ENCODE peak calls at places on chromosomes 12 and 14, in four cellular contexts. One of them, this sample, is unnamed.

GRCh38 chr14:85597701-85598100 is 67.8 kb downstream of the FLRT2 start:
- DNase-seq in endothelial cell: no peak
- DNase-seq in CD4-positive, alpha-beta T cell: no peak
- DNase-seq in HFFc6: no peak
- DNase-seq in this sample: no peak

GRCh38 chr12:54356228-54356627 is 8.1 kb downstream of the GPR84 start:
- DNase-seq in HFFc6: no peak
- DNase-seq in endothelial cell: no peak
- DNase-seq in CD4-positive, alpha-beta T cell: no peak
- DNase-seq in this sample: no peak

GRCh38 chr14:93115920-93116675 is at the start of gene ITPK1:
- DNase-seq in endothelial cell: peak
- DNase-seq in HFFc6: no peak
- DNase-seq in CD4-positive, alpha-beta T cell: peak
- DNase-seq in this sample: peak

GRCh38 chr14:71739273-71739990 is 192.8 kb upstream of the RGS6 start:
- DNase-seq in endothelial cell: peak
- DNase-seq in HFFc6: no peak
- DNase-seq in CD4-positive, alpha-beta T cell: no peak
- DNase-seq in this sample: no peak

GRCh38 chr12:56007148-56007891 is 10.2 kb downstream of the SUOX start:
- DNase-seq in endothelial cell: peak
- DNase-seq in CD4-positive, alpha-beta T cell: peak
- DNase-seq in HFFc6: peak
- DNase-seq in this sample: peak

GRCh38 chr14:36773136-36773540 is 111.5 kb downstream of the PAX9 start:
- DNase-seq in HFFc6: no peak
- DNase-seq in endothelial cell: no peak
- DNase-seq in CD4-positive, alpha-beta T cell: no peak
- DNase-seq in this sample: no peak

GRCh38 chr14:67644428-67644827 is 24.7 kb downstream of the ARG2 start:
- DNase-seq in HFFc6: no peak
- DNase-seq in CD4-positive, alpha-beta T cell: no peak
- DNase-seq in endothelial cell: no peak
- DNase-seq in this sample: no peak

GRCh38 chr14:69713127-69713800 is 53.7 kb upstream of the SRSF5 start:
- DNase-seq in CD4-positive, alpha-beta T cell: no peak
- DNase-seq in HFFc6: no peak
- DNase-seq in endothelial cell: no peak
- DNase-seq in this sample: no peak

GRCh38 chr14:42002139-42002538 is 395.5 kb downstream of the LRFN5 start:
- DNase-seq in HFFc6: no peak
- DNase-seq in CD4-positive, alpha-beta T cell: no peak
- DNase-seq in endothelial cell: no peak
- DNase-seq in this sample: no peak

GRCh38 chr12:29901585-29901984 is 117.8 kb upstream of the TMTC1 start:
- DNase-seq in HFFc6: no peak
- DNase-seq in endothelial cell: no peak
- DNase-seq in CD4-positive, alpha-beta T cell: no peak
- DNase-seq in this sample: no peak

GRCh38 chr14:70907172-70907995 is at the start of gene PCNX1:
- DNase-seq in endothelial cell: peak
- DNase-seq in CD4-positive, alpha-beta T cell: peak
- DNase-seq in HFFc6: peak
- DNase-seq in this sample: peak

GRCh38 chr14:32109676-32110075 is 32.6 kb downstream of the ARHGAP5 start:
- DNase-seq in endothelial cell: no peak
- DNase-seq in HFFc6: peak
- DNase-seq in CD4-positive, alpha-beta T cell: no peak
- DNase-seq in this sample: no peak

GRCh38 chr14:94691658-94692029 is 78.3 kb downstream of the GSC start:
- DNase-seq in CD4-positive, alpha-beta T cell: no peak
- DNase-seq in endothelial cell: no peak
- DNase-seq in HFFc6: no peak
- DNase-seq in this sample: no peak

GRCh38 chr14:58667900-58668299 is 30.1 kb downstream of the DACT1 start:
- DNase-seq in CD4-positive, alpha-beta T cell: no peak
- DNase-seq in HFFc6: no peak
- DNase-seq in endothelial cell: no peak
- DNase-seq in this sample: no peak

GRCh38 chr12:64673490-64674169 is 63.3 kb downstream of the RASSF3 start:
- DNase-seq in endothelial cell: no peak
- DNase-seq in HFFc6: no peak
- DNase-seq in CD4-positive, alpha-beta T cell: no peak
- DNase-seq in this sample: no peak

GRCh38 chr12:42446761-42447160 is 120.8 kb downstream of the PPHLN1 start:
- DNase-seq in CD4-positive, alpha-beta T cell: no peak
- DNase-seq in endothelial cell: no peak
- DNase-seq in HFFc6: no peak
- DNase-seq in this sample: no peak

GRCh38 chr14:41805633-41806032 is 199.0 kb downstream of the LRFN5 start:
- DNase-seq in endothelial cell: no peak
- DNase-seq in HFFc6: no peak
- DNase-seq in CD4-positive, alpha-beta T cell: no peak
- DNase-seq in this sample: no peak

GRCh38 chr14:54567634-54568561 is 970 bp downstream of the SAMD4A start:
- DNase-seq in CD4-positive, alpha-beta T cell: peak
- DNase-seq in HFFc6: no peak
- DNase-seq in endothelial cell: peak
- DNase-seq in this sample: peak

GRCh38 chr14:39203659-39204606 is 28.9 kb downstream of the PNN start:
- DNase-seq in endothelial cell: no peak
- DNase-seq in CD4-positive, alpha-beta T cell: no peak
- DNase-seq in HFFc6: no peak
- DNase-seq in this sample: no peak

GRCh38 chr12:107364875-107365518 is 271.6 kb upstream of the CRY1 start:
- DNase-seq in endothelial cell: no peak
- DNase-seq in CD4-positive, alpha-beta T cell: no peak
- DNase-seq in HFFc6: no peak
- DNase-seq in this sample: no peak

GRCh38 chr14:102985665-102986064 is 63.2 kb downstream of the AMN start:
- DNase-seq in CD4-positive, alpha-beta T cell: no peak
- DNase-seq in endothelial cell: no peak
- DNase-seq in HFFc6: no peak
- DNase-seq in this sample: peak

GRCh38 chr12:20451759-20452158 is 83.4 kb downstream of the PDE3A start:
- DNase-seq in CD4-positive, alpha-beta T cell: no peak
- DNase-seq in endothelial cell: no peak
- DNase-seq in HFFc6: peak
- DNase-seq in this sample: no peak

GRCh38 chr14:97710726-97711125 is 913.5 kb downstream of the VRK1 start:
- DNase-seq in endothelial cell: no peak
- DNase-seq in HFFc6: no peak
- DNase-seq in CD4-positive, alpha-beta T cell: no peak
- DNase-seq in this sample: no peak

GRCh38 chr12:127690161-127690560 is 576.8 kb upstream of the TMEM132C start:
- DNase-seq in endothelial cell: no peak
- DNase-seq in CD4-positive, alpha-beta T cell: no peak
- DNase-seq in HFFc6: no peak
- DNase-seq in this sample: no peak

GRCh38 chr14:69997849-69998248 is 118.6 kb downstream of the SMOC1 start:
- DNase-seq in HFFc6: no peak
- DNase-seq in endothelial cell: no peak
- DNase-seq in CD4-positive, alpha-beta T cell: no peak
- DNase-seq in this sample: no peak

GRCh38 chr12:95548539-95549391 is 2.5 kb downstream of the USP44 start:
- DNase-seq in endothelial cell: peak
- DNase-seq in HFFc6: no peak
- DNase-seq in CD4-positive, alpha-beta T cell: peak
- DNase-seq in this sample: peak

GRCh38 chr14:77037886-77038511 is 9.5 kb upstream of the IRF2BPL start:
- DNase-seq in CD4-positive, alpha-beta T cell: no peak
- DNase-seq in endothelial cell: no peak
- DNase-seq in HFFc6: peak
- DNase-seq in this sample: no peak

GRCh38 chr12:32159925-32160324 is 53.3 kb downstream of the BICD1 start:
- DNase-seq in endothelial cell: no peak
- DNase-seq in CD4-positive, alpha-beta T cell: no peak
- DNase-seq in HFFc6: no peak
- DNase-seq in this sample: no peak

GRCh38 chr14:64815257-64815656 is 64.5 kb downstream of the SPTB start:
- DNase-seq in endothelial cell: no peak
- DNase-seq in CD4-positive, alpha-beta T cell: no peak
- DNase-seq in HFFc6: no peak
- DNase-seq in this sample: no peak

GRCh38 chr12:56159482-56160105 is 1.4 kb downstream of the MYL6 start:
- DNase-seq in HFFc6: no peak
- DNase-seq in endothelial cell: no peak
- DNase-seq in CD4-positive, alpha-beta T cell: no peak
- DNase-seq in this sample: no peak

GRCh38 chr12:109758406-109759075 is 44.9 kb downstream of the FAM222A start:
- DNase-seq in endothelial cell: no peak
- DNase-seq in HFFc6: no peak
- DNase-seq in CD4-positive, alpha-beta T cell: no peak
- DNase-seq in this sample: no peak

GRCh38 chr14:90058876-90059458 is 2.8 kb upstream of the KCNK13 start:
- DNase-seq in CD4-positive, alpha-beta T cell: no peak
- DNase-seq in HFFc6: no peak
- DNase-seq in endothelial cell: no peak
- DNase-seq in this sample: no peak

GRCh38 chr14:104865631-104866441 is 768 bp downstream of the CEP170B start:
- DNase-seq in CD4-positive, alpha-beta T cell: no peak
- DNase-seq in endothelial cell: peak
- DNase-seq in HFFc6: peak
- DNase-seq in this sample: peak

GRCh38 chr12:10121278-10121677 is 8.7 kb downstream of the CLEC7A start:
- DNase-seq in HFFc6: no peak
- DNase-seq in CD4-positive, alpha-beta T cell: no peak
- DNase-seq in endothelial cell: no peak
- DNase-seq in this sample: no peak

GRCh38 chr12:124375141-124375788 is 80.4 kb downstream of the RFLNA start:
- DNase-seq in endothelial cell: no peak
- DNase-seq in HFFc6: no peak
- DNase-seq in CD4-positive, alpha-beta T cell: no peak
- DNase-seq in this sample: no peak
- TF ChIP-seq CTCF in endothelial cell: no peak
- TF ChIP-seq CTCF in HFFc6: peak
- TF ChIP-seq CTCF in CD4-positive, alpha-beta T cell: no peak
- TF ChIP-seq CTCF in this sample: no peak

GRCh38 chr12:108611884-108612415 is 14.1 kb upstream of the TMEM119 start:
- DNase-seq in HFFc6: peak
- DNase-seq in endothelial cell: peak
- DNase-seq in CD4-positive, alpha-beta T cell: no peak
- DNase-seq in this sample: no peak
- TF ChIP-seq CTCF in HFFc6: peak
- TF ChIP-seq CTCF in endothelial cell: peak
- TF ChIP-seq CTCF in CD4-positive, alpha-beta T cell: peak
- TF ChIP-seq CTCF in this sample: peak

DNA sequence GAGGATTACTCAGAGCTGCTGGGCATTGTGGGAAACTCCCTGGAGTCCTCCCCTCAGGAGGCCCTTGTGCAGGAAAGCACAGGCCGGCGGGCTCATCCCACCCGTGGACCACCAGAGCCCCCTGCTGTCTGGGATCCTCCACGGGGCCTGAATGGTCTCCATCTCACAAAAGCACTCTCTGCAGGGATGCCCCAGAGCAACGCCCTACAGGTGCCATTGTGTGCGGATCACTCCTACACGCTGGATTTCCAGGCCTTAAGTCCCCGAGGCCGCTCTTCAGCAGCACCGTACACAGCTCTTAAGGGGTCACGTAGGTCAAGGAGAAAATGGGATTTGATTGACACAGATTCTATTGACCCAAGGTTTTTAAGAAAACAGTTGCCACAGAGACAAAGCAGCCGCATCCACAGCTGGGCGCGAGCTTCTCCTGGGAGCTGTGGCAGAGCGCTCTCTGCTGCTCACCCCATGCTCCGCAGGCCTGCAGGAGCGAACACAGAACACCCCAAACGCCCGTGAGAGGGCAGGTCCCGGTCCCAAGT is 36.7 kb upstream of the RIMBP2 start:
- DNase-seq in endothelial cell: no peak
- DNase-seq in CD4-positive, alpha-beta T cell: no peak
- DNase-seq in HFFc6: no peak
- DNase-seq in this sample: no peak
- TF ChIP-seq CTCF in endothelial cell: no peak
- TF ChIP-seq CTCF in CD4-positive, alpha-beta T cell: no peak
- TF ChIP-seq CTCF in HFFc6: no peak
- TF ChIP-seq CTCF in this sample: no peak

GRCh38 chr14:75518625-75519024 is 3.6 kb upstream of the BATF start:
- DNase-seq in HFFc6: no peak
- DNase-seq in CD4-positive, alpha-beta T cell: no peak
- DNase-seq in endothelial cell: peak
- DNase-seq in this sample: peak

GRCh38 chr14:75513911-75514672 is 8.2 kb upstream of the BATF start:
- DNase-seq in CD4-positive, alpha-beta T cell: no peak
- DNase-seq in HFFc6: no peak
- DNase-seq in endothelial cell: no peak
- DNase-seq in this sample: no peak

GRCh38 chr14:75519394-75519793 is 2.9 kb upstream of the BATF start:
- DNase-seq in HFFc6: no peak
- DNase-seq in endothelial cell: no peak
- DNase-seq in CD4-positive, alpha-beta T cell: no peak
- DNase-seq in this sample: no peak

GRCh38 chr14:75514673-75515630 is 7.3 kb upstream of the BATF start:
- DNase-seq in CD4-positive, alpha-beta T cell: peak
- DNase-seq in endothelial cell: no peak
- DNase-seq in HFFc6: no peak
- DNase-seq in this sample: no peak

GRCh38 chr14:75515631-75515999 is 6.7 kb upstream of the BATF start:
- DNase-seq in HFFc6: no peak
- DNase-seq in CD4-positive, alpha-beta T cell: no peak
- DNase-seq in endothelial cell: no peak
- DNase-seq in this sample: no peak
- TF ChIP-seq CTCF in HFFc6: no peak
- TF ChIP-seq CTCF in CD4-positive, alpha-beta T cell: no peak
- TF ChIP-seq CTCF in endothelial cell: no peak
- TF ChIP-seq CTCF in this sample: no peak

GRCh38 chr14:23322568-23323517 is 1.6 kb downstream of the PABPN1 start:
- DNase-seq in HFFc6: no peak
- DNase-seq in CD4-positive, alpha-beta T cell: no peak
- DNase-seq in endothelial cell: no peak
- DNase-seq in this sample: no peak

GRCh38 chr14:23321572-23322547 is 603 bp downstream of the PABPN1 start:
- DNase-seq in HFFc6: peak
- DNase-seq in CD4-positive, alpha-beta T cell: peak
- DNase-seq in endothelial cell: peak
- DNase-seq in this sample: no peak

GRCh38 chr14:23319746-23320583 is 1.3 kb upstream of the PABPN1 start:
- DNase-seq in CD4-positive, alpha-beta T cell: no peak
- DNase-seq in HFFc6: no peak
- DNase-seq in endothelial cell: no peak
- DNase-seq in this sample: no peak

GRCh38 chr14:23323838-23324454 is 2.7 kb downstream of the PABPN1 start:
- DNase-seq in CD4-positive, alpha-beta T cell: no peak
- DNase-seq in HFFc6: no peak
- DNase-seq in endothelial cell: no peak
- DNase-seq in this sample: no peak

GRCh38 chr14:23320584-23321571 is at the start of gene PABPN1:
- DNase-seq in HFFc6: peak
- DNase-seq in endothelial cell: peak
- DNase-seq in CD4-positive, alpha-beta T cell: peak
- DNase-seq in this sample: peak
- TF ChIP-seq CTCF in HFFc6: no peak
- TF ChIP-seq CTCF in endothelial cell: no peak
- TF ChIP-seq CTCF in CD4-positive, alpha-beta T cell: no peak
- TF ChIP-seq CTCF in this sample: no peak

GRCh38 chr12:99658950-99659349 is 11.4 kb downstream of the GARIN6 start:
- DNase-seq in CD4-positive, alpha-beta T cell: no peak
- DNase-seq in endothelial cell: no peak
- DNase-seq in HFFc6: no peak
- DNase-seq in this sample: no peak
- TF ChIP-seq CTCF in CD4-positive, alpha-beta T cell: no peak
- TF ChIP-seq CTCF in endothelial cell: peak
- TF ChIP-seq CTCF in HFFc6: peak
- TF ChIP-seq CTCF in this sample: no peak

This sample was measured in GM20000.